ENCODE peak calls at places on chromosomes 2 and 18, in five cellular contexts. I is H1, T is H9, N is neuronal stem cell, K is IMR-90. P is an unnamed sample.

GRCh38 chr2:18626958-18627650 is 37.7 kb upstream of the NT5C1B start:
- DNase-seq in I (no peak), T (no peak), N (no peak), K (no peak), P (no peak)

GRCh38 chr18:7417742-7418141 is 149.4 kb upstream of the PTPRM start:
- DNase-seq in I (no peak), T (no peak), N (no peak), K (no peak), P (peak)

GRCh38 chr2:67346718-67347407 is 50.3 kb upstream of the ETAA1 start:
- DNase-seq in I (no peak), T (no peak), N (no peak), K (peak), P (no peak)

GRCh38 chr18:10051877-10052631 is 138.2 kb downstream of the VAPA start:
- DNase-seq in I (no peak), T (no peak), N (no peak), K (peak), P (no peak)

GRCh38 chr18:53004798-53005197 is 664.8 kb downstream of the DCC start:
- DNase-seq in I (no peak), T (no peak), N (no peak), K (no peak), P (peak)

GRCh38 chr2:102025583-102026267 is 34.0 kb downstream of the IL1R2 start:
- DNase-seq in I (no peak), T (no peak), N (no peak), K (no peak), P (no peak)

GRCh38 chr2:206442854-206443734 is at the start of gene ADAM23:
- DNase-seq in I (peak), T (peak), N (peak), K (peak), P (peak)

GRCh38 chr18:74328196-74328595 is 12.6 kb downstream of the C18orf63 start:
- DNase-seq in I (no peak), T (no peak), N (no peak), K (no peak), P (no peak)

GRCh38 chr2:215422676-215423075 is 13.2 kb downstream of the FN1 start:
- DNase-seq in I (no peak), T (no peak), N (no peak), K (no peak), P (no peak)

GRCh38 chr2:215870088-215870490 is 143.3 kb downstream of the MREG start:
- DNase-seq in I (no peak), T (no peak), N (no peak), K (peak), P (peak)

GRCh38 chr2:54370405-54371104 is 85.6 kb upstream of the SPTBN1 start:
- DNase-seq in I (no peak), T (no peak), N (no peak), K (no peak), P (no peak)

GRCh38 chr2:171575606-171576005 is 53.3 kb downstream of the CYBRD1 start:
- DNase-seq in I (no peak), T (no peak), N (no peak), K (no peak), P (no peak)
- H2AK5ac ChIP-seq in I (no peak), T (no peak), N (no peak), K (no peak), P (no peak)

DNA sequence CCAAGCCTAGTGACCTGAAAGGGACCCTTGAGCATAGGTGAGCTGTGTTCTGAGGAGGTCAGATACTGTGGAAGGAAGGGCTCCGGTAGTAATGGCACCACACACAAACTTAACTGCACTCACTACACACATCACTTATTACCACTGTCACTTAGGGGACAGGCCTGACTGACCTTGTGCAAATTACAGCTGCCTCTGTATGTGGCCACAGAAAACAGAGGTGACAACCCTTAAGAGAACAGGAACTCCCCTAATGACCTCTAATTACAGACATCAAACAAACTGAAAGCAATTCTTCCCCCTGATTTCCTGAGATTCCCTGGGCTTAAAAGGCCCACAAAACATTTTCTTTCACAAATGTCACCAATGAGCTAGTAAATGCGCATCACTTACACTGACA is 360.6 kb downstream of the RND3 start:
- DNase-seq in I (no peak), T (no peak), N (no peak), K (no peak), P (no peak)
- H2AK5ac ChIP-seq in I (no peak), T (no peak), N (peak), K (peak), P (no peak)

GRCh38 chr2:8582850-8583399 is 98.9 kb upstream of the ID2 start:
- DNase-seq in I (no peak), T (peak), N (no peak), K (no peak), P (no peak)
- H2AK5ac ChIP-seq in I (peak), T (no peak), N (peak), K (no peak), P (no peak)

GRCh38 chr18:58580623-58581022 is 48.3 kb downstream of the ALPK2 start:
- DNase-seq in I (no peak), T (peak), N (no peak), K (peak), P (peak)
- H2AK5ac ChIP-seq in I (no peak), T (no peak), N (no peak), K (peak), P (no peak)

DNA sequence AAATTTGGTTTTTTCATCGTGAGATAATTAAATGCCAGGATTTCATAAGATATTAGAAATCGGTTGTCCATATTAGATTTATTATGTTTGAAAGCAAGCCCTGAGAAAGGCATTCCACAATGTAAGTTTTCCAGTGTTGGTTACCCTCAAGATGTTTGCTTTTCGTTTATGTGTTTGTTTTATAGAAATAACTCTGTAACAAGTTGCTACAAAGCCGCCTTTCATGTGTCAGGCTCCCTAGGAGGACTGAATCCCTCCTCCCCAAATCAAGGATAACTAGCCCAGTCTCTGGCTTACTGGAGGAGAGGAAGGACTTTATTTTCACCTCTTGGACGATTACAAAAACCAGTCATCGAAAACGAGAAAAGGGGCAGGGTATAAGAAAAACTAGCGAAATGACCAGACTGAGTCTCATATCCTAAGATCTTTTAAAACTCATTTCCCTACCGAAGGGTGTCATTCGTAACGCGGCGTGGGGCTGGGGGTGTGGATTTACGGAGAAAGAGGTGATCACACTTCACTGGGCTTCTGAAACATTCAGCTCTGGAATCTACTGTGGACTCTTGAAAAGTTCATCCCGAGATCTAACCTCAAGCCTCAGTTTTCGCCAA is 1.0 kb upstream of the PEX13 start:
- DNase-seq in I (no peak), T (no peak), N (no peak), K (no peak), P (peak)
- H2AK5ac ChIP-seq in I (no peak), T (no peak), N (no peak), K (peak), P (no peak)

GRCh38 chr2:40034801-40035200 is 255.7 kb upstream of the THUMPD2 start:
- DNase-seq in I (no peak), T (no peak), N (no peak), K (peak), P (no peak)

GRCh38 chr2:40036241-40036640 is 257.2 kb upstream of the THUMPD2 start:
- DNase-seq in I (no peak), T (no peak), N (no peak), K (no peak), P (no peak)

GRCh38 chr2:40039543-40039942 is 260.5 kb upstream of the THUMPD2 start:
- DNase-seq in I (no peak), T (no peak), N (no peak), K (no peak), P (no peak)

GRCh38 chr2:40038646-40039045 is 259.6 kb upstream of the THUMPD2 start:
- DNase-seq in I (no peak), T (no peak), N (no peak), K (peak), P (no peak)

GRCh38 chr2:40037303-40037702 is 258.2 kb upstream of the THUMPD2 start:
- DNase-seq in I (no peak), T (no peak), N (no peak), K (no peak), P (no peak)
- H2AK5ac ChIP-seq in I (no peak), T (no peak), N (no peak), K (peak), P (no peak)

DNA sequence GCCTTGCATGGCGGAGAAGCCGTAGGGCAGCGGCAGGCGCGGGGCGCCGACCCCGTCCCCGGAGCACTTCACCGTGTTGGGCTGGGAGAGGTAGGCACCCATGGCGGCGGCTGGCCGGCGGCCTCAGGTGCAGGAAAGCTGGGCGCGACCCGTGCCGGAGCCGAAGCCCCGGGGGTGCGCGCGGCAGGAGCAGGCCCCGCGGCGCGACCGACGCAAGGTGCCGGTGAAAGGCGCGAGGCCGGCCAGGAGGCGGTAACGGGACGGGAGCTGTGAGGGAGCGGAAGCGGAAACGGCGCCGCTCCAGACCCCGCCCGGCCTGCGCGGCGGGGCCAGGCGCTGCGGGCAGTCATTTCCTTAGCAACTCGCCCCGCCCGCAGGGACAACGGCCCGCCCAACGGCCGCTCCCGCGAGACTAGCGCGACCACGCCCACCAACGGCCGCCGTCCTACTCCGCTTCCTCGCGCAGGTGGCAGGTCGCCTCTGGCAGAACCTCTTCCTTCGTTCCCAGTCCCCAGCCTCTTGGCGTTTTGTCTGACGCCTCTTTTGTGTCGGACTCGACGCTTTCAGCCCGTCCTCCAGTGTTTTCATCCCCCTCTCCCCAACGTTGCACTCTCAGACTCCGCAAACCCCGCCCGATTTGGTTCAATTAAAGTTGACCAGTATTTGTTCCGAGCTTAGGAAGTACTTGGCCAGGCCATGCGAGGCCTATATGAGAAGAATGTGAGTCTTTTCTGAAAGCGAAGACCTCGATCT is at the start of gene PPM1G:
- DNase-seq in I (peak), T (peak), N (peak), K (peak), P (peak)
- H2AK5ac ChIP-seq in I (peak), T (no peak), N (peak), K (peak), P (peak)

DNA sequence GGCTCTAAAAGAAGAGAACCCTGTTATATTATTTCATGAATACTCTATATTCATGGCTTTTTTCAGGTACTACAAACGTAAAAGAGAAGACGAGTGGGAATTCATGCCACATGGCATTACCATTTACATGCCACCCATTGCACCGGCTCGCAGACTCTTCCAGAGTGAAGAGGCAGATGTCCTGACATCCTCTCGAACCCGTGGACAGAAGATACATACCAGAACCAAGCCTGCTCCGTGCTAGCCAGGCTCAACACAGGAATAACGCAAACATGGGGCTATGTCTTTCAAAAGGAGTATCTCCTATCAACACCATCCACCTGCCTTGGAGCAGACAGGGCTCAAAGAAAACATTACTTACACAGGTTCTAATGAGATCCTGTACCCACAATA is 168.8 kb downstream of the THADA start:
- DNase-seq in I (no peak), T (no peak), N (no peak), K (no peak), P (no peak)
- H2AK5ac ChIP-seq in I (no peak), T (no peak), N (no peak), K (peak), P (no peak)

DNA sequence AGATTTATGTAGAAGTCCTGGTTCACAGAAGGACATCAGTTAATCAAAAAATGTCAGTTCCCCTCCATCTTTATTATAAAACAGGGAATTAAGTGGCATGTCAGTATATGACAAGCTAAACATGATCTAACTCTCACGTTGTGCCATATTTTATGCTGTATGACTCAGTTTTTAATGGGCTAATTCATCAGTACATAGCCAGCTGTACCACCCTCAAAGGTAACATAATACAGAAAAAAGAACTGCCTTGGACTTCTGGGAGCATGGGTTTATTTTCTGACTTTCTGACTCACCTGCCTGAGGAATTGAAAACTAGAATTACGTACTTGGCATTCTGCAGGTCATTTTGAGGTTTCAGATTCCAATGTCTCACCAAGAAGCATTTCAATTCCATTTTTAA is 135.7 kb downstream of the CMPK2 start:
- DNase-seq in I (no peak), T (no peak), N (no peak), K (no peak), P (no peak)
- H2AK5ac ChIP-seq in I (no peak), T (no peak), N (no peak), K (no peak), P (no peak)